ENCODE peak calls at places on chromosomes 1 and 21, in ten cellular contexts. I, S, C, Y, F, T, Q, E, Z and M are unnamed samples.

GRCh38 chr1:74504125-74505065 is 8.0 kb downstream of the LRRC53 start:
- DNase-seq in I (no peak), S (peak; percentile 20), C (peak; percentile 19), Y (peak; percentile 21), F (peak; percentile 76), T (peak; percentile 59), Q (peak; percentile 61), E (no peak), Z (peak; percentile 3), M (peak; percentile 44)

GRCh38 chr21:43778469-43779335 is 2.6 kb upstream of the CSTB start:
- DNase-seq in I (no peak), S (peak; percentile 22), C (no peak), Y (no peak), F (no peak), T (no peak), Q (peak; percentile 19), E (no peak), Z (no peak), M (peak; percentile 18)

GRCh38 chr1:228272331-228272791 is 64.5 kb downstream of the OBSCN start:
- DNase-seq in I (no peak), S (no peak), C (no peak), Y (no peak), F (no peak), T (peak; percentile 25), Q (no peak), E (peak; percentile 31), Z (no peak), M (no peak)

GRCh38 chr1:27593341-27594326 is 10.3 kb downstream of the AHDC1 start:
- DNase-seq in I (no peak), S (no peak), C (no peak), Y (no peak), F (no peak), T (no peak), Q (no peak), E (peak; percentile 42), Z (no peak), M (no peak)

GRCh38 chr1:1211541-1212511 is 2.1 kb downstream of the TNFRSF4 start:
- DNase-seq in I (no peak), S (no peak), C (no peak), Y (no peak), F (peak; percentile 3), T (peak; percentile 42), Q (no peak), E (peak; percentile 28), Z (no peak), M (no peak)

GRCh38 chr1:53606197-53607095 is 132.5 kb downstream of the GLIS1 start:
- DNase-seq in I (no peak), S (no peak), C (no peak), Y (no peak), F (no peak), T (peak; percentile 24), Q (no peak), E (no peak), Z (no peak), M (no peak)

GRCh38 chr1:223337174-223337869 is 26.7 kb downstream of the SUSD4 start:
- DNase-seq in I (no peak), S (no peak), C (no peak), Y (no peak), F (no peak), T (no peak), Q (no peak), E (no peak), Z (no peak), M (no peak)

GRCh38 chr1:153399401-153400055 is 8.7 kb upstream of the S100A8 start:
- DNase-seq in I (no peak), S (no peak), C (no peak), Y (no peak), F (no peak), T (no peak), Q (no peak), E (no peak), Z (no peak), M (no peak)

GRCh38 chr1:152185544-152186391 is 26.7 kb upstream of the RPTN start:
- DNase-seq in I (no peak), S (peak; percentile 81), C (peak; percentile 63), Y (peak; percentile 56), F (peak; percentile 31), T (peak; percentile 57), Q (peak; percentile 23), E (no peak), Z (peak; percentile 55), M (peak; percentile 40)

GRCh38 chr1:239247299-239247698 is 139.1 kb upstream of the CHRM3 start:
- DNase-seq in I (no peak), S (no peak), C (no peak), Y (no peak), F (no peak), T (no peak), Q (no peak), E (no peak), Z (no peak), M (no peak)

GRCh38 chr1:16254263-16254948 is 17.4 kb upstream of the CPLANE2 start:
- DNase-seq in I (no peak), S (peak; percentile 57), C (no peak), Y (no peak), F (no peak), T (no peak), Q (no peak), E (no peak), Z (no peak), M (no peak)

GRCh38 chr1:115712911-115713609 is 55.5 kb downstream of the CASQ2 start:
- DNase-seq in I (no peak), S (no peak), C (no peak), Y (no peak), F (no peak), T (no peak), Q (no peak), E (no peak), Z (no peak), M (no peak)

GRCh38 chr1:96313216-96313615 is 408.4 kb upstream of the PTBP2 start:
- DNase-seq in I (no peak), S (peak; percentile 46), C (no peak), Y (no peak), F (no peak), T (no peak), Q (no peak), E (no peak), Z (peak; percentile 34), M (no peak)

GRCh38 chr1:55959136-55959548 is 620.2 kb downstream of the PLPP3 start:
- DNase-seq in I (no peak), S (no peak), C (no peak), Y (no peak), F (no peak), T (no peak), Q (no peak), E (no peak), Z (no peak), M (no peak)

GRCh38 chr1:33656467-33656866 is 184.0 kb downstream of the ZSCAN20 start:
- DNase-seq in I (no peak), S (no peak), C (no peak), Y (no peak), F (no peak), T (no peak), Q (no peak), E (no peak), Z (no peak), M (no peak)

GRCh38 chr1:61873581-61873980 is 131.3 kb downstream of the PATJ start:
- DNase-seq in I (no peak), S (no peak), C (no peak), Y (no peak), F (no peak), T (no peak), Q (no peak), E (no peak), Z (no peak), M (no peak)

GRCh38 chr21:38853421-38853919 is 47.7 kb downstream of the ETS2 start:
- DNase-seq in I (no peak), S (peak; percentile 68), C (peak; percentile 64), Y (no peak), F (no peak), T (no peak), Q (no peak), E (no peak), Z (peak; percentile 48), M (no peak)

GRCh38 chr1:150560011-150560438 is 10.8 kb downstream of the ADAMTSL4 start:
- DNase-seq in I (no peak), S (peak; percentile 69), C (peak; percentile 61), Y (peak; percentile 81), F (peak; percentile 81), T (peak; percentile 92), Q (peak; percentile 85), E (peak; percentile 87), Z (no peak), M (peak; percentile 80)

GRCh38 chr1:54937469-54937868 is 43.0 kb upstream of the TMEM61 start:
- DNase-seq in I (no peak), S (peak; percentile 37), C (no peak), Y (no peak), F (no peak), T (no peak), Q (no peak), E (no peak), Z (no peak), M (no peak)